ENCODE peak calls at places on chromosomes 12 and 14, in six cellular contexts. H, C, Q, F, M and U are unnamed samples.

GRCh38 chr14:74618078-74618952 is 6.3 kb upstream of the LTBP2 start:
- DNase-seq in H (peak; percentile 64), C (peak; percentile 88), Q (peak; percentile 80), F (peak; percentile 72), M (no peak), U (peak; percentile 79)

GRCh38 chr14:74275265-74275841 is 27.4 kb downstream of the ABCD4 start:
- DNase-seq in H (no peak), C (peak; percentile 73), Q (peak; percentile 81), F (peak; percentile 82), M (no peak), U (peak; percentile 83)

GRCh38 chr14:24224618-24225071 is 7.5 kb downstream of the NEDD8 start:
- DNase-seq in H (no peak), C (peak; percentile 86), Q (peak; percentile 78), F (peak; percentile 86), M (no peak), U (peak; percentile 58)

GRCh38 chr14:75242546-75243273 is 35.9 kb upstream of the FOS start:
- DNase-seq in H (no peak), C (peak; percentile 92), Q (peak; percentile 77), F (peak; percentile 84), M (no peak), U (peak; percentile 56)

GRCh38 chr14:24992624-24993360 is 57.2 kb downstream of the STXBP6 start:
- DNase-seq in H (no peak), C (no peak), Q (no peak), F (no peak), M (no peak), U (no peak)

GRCh38 chr12:125015680-125016310 is 22.4 kb downstream of the BRI3BP start:
- DNase-seq in H (no peak), C (no peak), Q (peak; percentile 17), F (no peak), M (no peak), U (no peak)

GRCh38 chr14:70245026-70245425 is 56.3 kb upstream of the SLC8A3 start:
- DNase-seq in H (no peak), C (peak; percentile 23), Q (no peak), F (peak; percentile 46), M (no peak), U (no peak)

GRCh38 chr14:99600232-99600888 is 3.6 kb downstream of the CCDC85C start:
- DNase-seq in H (no peak), C (no peak), Q (no peak), F (no peak), M (no peak), U (no peak)

GRCh38 chr14:98925362-98926040 is 346.5 kb downstream of the BCL11B start:
- DNase-seq in H (no peak), C (no peak), Q (no peak), F (no peak), M (no peak), U (no peak)

GRCh38 chr14:36502558-36503508 is 17.2 kb downstream of the NKX2-1 start:
- DNase-seq in H (no peak), C (no peak), Q (no peak), F (no peak), M (no peak), U (no peak)

GRCh38 chr12:49623142-49623899 is at the start of gene PRPF40B:
- DNase-seq in H (peak; percentile 86), C (peak; percentile 86), Q (peak; percentile 70), F (peak; percentile 79), M (peak; percentile 80), U (peak; percentile 92)

GRCh38 chr12:124013073-124013472 is 40.1 kb downstream of the ZNF664 start:
- DNase-seq in H (no peak), C (no peak), Q (no peak), F (no peak), M (no peak), U (no peak)

GRCh38 chr12:109020750-109021380 is at the start of gene SVOP:
- DNase-seq in H (peak; percentile 62), C (peak; percentile 81), Q (peak; percentile 84), F (peak; percentile 65), M (peak; percentile 11), U (peak; percentile 87)

GRCh38 chr12:2324375-2324774 is 271.6 kb downstream of the CACNA1C start:
- DNase-seq in H (peak; percentile 74), C (no peak), Q (no peak), F (no peak), M (peak; percentile 79), U (no peak)

GRCh38 chr14:25006961-25007795 is 42.8 kb downstream of the STXBP6 start:
- DNase-seq in H (no peak), C (peak; percentile 83), Q (peak; percentile 78), F (peak; percentile 85), M (no peak), U (peak; percentile 89)

GRCh38 chr12:105253882-105254513 is 18.0 kb upstream of the APPL2 start:
- DNase-seq in H (no peak), C (peak; percentile 88), Q (peak; percentile 68), F (peak; percentile 66), M (no peak), U (peak; percentile 90)

GRCh38 chr12:124416516-124417395 is 121.9 kb downstream of the RFLNA start:
- DNase-seq in H (no peak), C (no peak), Q (no peak), F (no peak), M (no peak), U (peak; percentile 36)

GRCh38 chr12:68499616-68500015 is 111.1 kb upstream of the RAP1B start:
- DNase-seq in H (no peak), C (no peak), Q (no peak), F (no peak), M (no peak), U (peak; percentile 20)

GRCh38 chr14:78519863-78520262 is 349.7 kb downstream of the NRXN3 start:
- DNase-seq in H (peak; percentile 14), C (peak; percentile 50), Q (peak; percentile 8), F (peak; percentile 1), M (no peak), U (peak; percentile 1)

GRCh38 chr12:3202734-3203446 is 125.7 kb downstream of the TSPAN9 start:
- DNase-seq in H (no peak), C (peak; percentile 49), Q (peak; percentile 54), F (peak; percentile 23), M (no peak), U (no peak)

GRCh38 chr14:81784084-81784483 is 250.4 kb upstream of the SEL1L start:
- DNase-seq in H (no peak), C (no peak), Q (no peak), F (no peak), M (no peak), U (no peak)

GRCh38 chr12:122421263-122421814 is 1.1 kb downstream of the CLIP1 start:
- DNase-seq in H (peak; percentile 59), C (peak; percentile 83), Q (peak; percentile 57), F (peak; percentile 75), M (peak; percentile 38), U (no peak)

GRCh38 chr12:68807576-68808387 is at the start of gene MDM2:
- DNase-seq in H (peak; percentile 96), C (peak; percentile 87), Q (peak; percentile 91), F (peak; percentile 88), M (peak; percentile 87), U (peak; percentile 85)

GRCh38 chr12:6699989-6700645 is 498 bp downstream of the PIANP start:
- DNase-seq in H (no peak), C (no peak), Q (no peak), F (no peak), M (no peak), U (peak; percentile 32)

GRCh38 chr14:64159588-64159987 is 134.6 kb downstream of the ESR2 start:
- DNase-seq in H (no peak), C (no peak), Q (no peak), F (no peak), M (no peak), U (no peak)

GRCh38 chr12:110037315-110037714 is 11.0 kb downstream of the C12orf76 start:
- DNase-seq in H (no peak), C (no peak), Q (no peak), F (no peak), M (no peak), U (no peak)

GRCh38 chr14:30874120-30874998 is at the start of gene COCH:
- DNase-seq in H (peak; percentile 18), C (no peak), Q (no peak), F (no peak), M (no peak), U (peak; percentile 30)

DNA sequence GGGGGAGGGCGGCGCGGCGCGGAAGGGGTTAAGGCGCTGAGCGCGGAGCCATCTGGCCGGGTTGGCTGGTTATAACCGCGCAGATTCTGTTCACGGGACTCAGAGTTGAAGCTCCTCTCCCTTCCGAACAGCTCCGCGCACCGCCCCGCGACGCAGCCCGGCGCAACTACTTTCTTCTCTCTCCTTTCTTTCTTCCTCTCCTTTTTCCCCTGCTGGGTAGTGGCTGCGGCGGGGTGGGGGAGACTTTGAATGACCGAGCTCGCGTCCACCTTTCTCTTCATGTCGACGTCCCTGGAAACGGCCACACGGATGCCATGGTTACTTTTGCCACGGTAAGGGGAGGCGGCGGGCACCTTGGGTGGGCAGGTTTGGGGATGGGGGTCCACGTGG is at the start of gene NTF3:
- DNase-seq in H (no peak), C (peak; percentile 17), Q (no peak), F (no peak), M (peak; percentile 31), U (no peak)
- H3K4me3 ChIP-seq in H (no peak within 1 kb of the TSS), C (peak within 1 kb of the TSS; percentile 7), Q (peak within 1 kb of the TSS; percentile 50), F (peak within 1 kb of the TSS; percentile 15), M (peak within 1 kb of the TSS; percentile 71), U (peak within 1 kb of the TSS; percentile 87)

GRCh38 chr12:17352164-17352563 is 737.8 kb downstream of the RERGL start:
- DNase-seq in H (no peak), C (no peak), Q (no peak), F (no peak), M (no peak), U (no peak)
- TF ChIP-seq CTCF in H (no peak), C (no peak), Q (no peak), F (no peak), M (no peak), U (no peak)

DNA sequence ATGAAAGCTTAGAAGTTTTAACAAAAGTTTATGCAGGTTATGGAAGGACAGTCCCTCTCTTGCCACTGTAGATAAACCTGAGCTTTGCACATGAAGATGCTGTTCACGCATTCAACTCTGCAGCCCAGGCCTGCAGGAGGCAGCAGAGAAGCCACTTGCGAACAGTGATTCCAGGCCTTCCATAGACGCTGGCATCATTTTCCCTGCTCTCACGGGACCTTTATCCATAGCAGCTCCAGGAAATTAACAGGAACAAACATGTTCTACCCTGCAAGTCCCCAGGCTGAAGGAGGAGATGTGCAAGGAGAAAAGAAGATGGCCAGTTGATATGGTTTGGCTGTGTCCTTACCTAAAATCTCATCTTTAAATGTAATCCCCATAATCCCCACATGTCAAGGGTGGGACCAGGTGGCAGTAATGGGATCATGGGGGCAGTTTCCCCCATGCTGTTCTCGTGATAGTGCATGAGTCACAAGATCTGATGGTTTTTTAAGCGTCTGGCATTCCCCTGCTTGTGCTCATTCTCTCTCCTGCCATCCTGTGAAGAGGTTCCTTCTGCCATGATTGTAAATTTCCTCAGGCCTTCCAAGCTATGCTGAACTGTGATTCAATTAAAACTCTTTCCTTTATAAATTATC is 2.0 kb downstream of the ERP27 start:
- DNase-seq in H (peak; percentile 66), C (peak; percentile 59), Q (no peak), F (no peak), M (no peak), U (no peak)
- H3K4me3 ChIP-seq in H (no peak overlapping the region), C (no peak overlapping the region), Q (no peak overlapping the region), F (no peak overlapping the region), M (no peak overlapping the region), U (no peak overlapping the region)

GRCh38 chr14:55133416-55133815 is 4.4 kb downstream of the LGALS3 start:
- DNase-seq in H (no peak), C (peak; percentile 34), Q (no peak), F (peak; percentile 28), M (no peak), U (peak; percentile 36)
- TF ChIP-seq CTCF in H (no peak), C (peak; percentile 40), Q (peak; percentile 28), F (peak; percentile 40), M (no peak), U (no peak)